ENCODE peak calls at places on chromosomes 16 and 17, in six cellular contexts. T is SJSA1, D is pancreas, X is uterus, Z is skeletal muscle cell, V is fibroblast of the aortic adventitia. N is an unnamed sample.
A peak's percentile ranks its signal among the peaks of the same experiment; 100 is the strongest.

GRCh38 chr16:80518436-80518835 is 22.4 kb upstream of the DYNLRB2 start:
- DNase-seq in T (no peak), D (no peak), X (no peak), Z (no peak), V (no peak), N (no peak)

GRCh38 chr16:57787519-57787905 is 14.8 kb downstream of the KIFC3 start:
- DNase-seq in T (no peak), D (no peak), X (no peak), Z (no peak), V (no peak), N (no peak)

GRCh38 chr16:70482624-70483023 is 28.2 kb downstream of the FCSK start:
- DNase-seq in T (no peak), D (no peak), X (no peak), Z (no peak), V (no peak), N (no peak)

GRCh38 chr17:37605813-37606505 is 3.3 kb downstream of the SYNRG start:
- DNase-seq in T (no peak), D (no peak), X (no peak), Z (no peak), V (no peak), N (no peak)

GRCh38 chr17:77204531-77204930 is 63.8 kb downstream of the SEC14L1 start:
- DNase-seq in T (no peak), D (no peak), X (no peak), Z (no peak), V (no peak), N (peak; percentile 25)

GRCh38 chr16:29126621-29127020 is 141.8 kb downstream of the LAT start:
- DNase-seq in T (no peak), D (no peak), X (no peak), Z (no peak), V (no peak), N (peak; percentile 2)

GRCh38 chr16:27238016-27238587 is 30.5 kb downstream of the NSMCE1 start:
- DNase-seq in T (no peak), D (no peak), X (peak; percentile 26), Z (no peak), V (no peak), N (peak; percentile 68)

GRCh38 chr17:46928472-46929261 is 5.7 kb downstream of the GOSR2 start:
- DNase-seq in T (no peak), D (no peak), X (no peak), Z (no peak), V (no peak), N (no peak)

GRCh38 chr16:54446639-54447038 is 160.1 kb upstream of the IRX3 start:
- DNase-seq in T (peak; percentile 65), D (no peak), X (no peak), Z (peak; percentile 90), V (peak; percentile 95), N (peak; percentile 68)

GRCh38 chr16:55136356-55136755 is 187.6 kb upstream of the IRX6 start:
- DNase-seq in T (no peak), D (no peak), X (no peak), Z (no peak), V (peak; percentile 5), N (no peak)

GRCh38 chr17:74123350-74123749 is 80.1 kb upstream of the RPL38 start:
- DNase-seq in T (no peak), D (no peak), X (no peak), Z (no peak), V (no peak), N (no peak)

GRCh38 chr16:23947838-23948237 is 112.1 kb downstream of the PRKCB start:
- DNase-seq in T (no peak), D (no peak), X (no peak), Z (no peak), V (no peak), N (no peak)

GRCh38 chr17:67375054-67375427 is 2.0 kb upstream of the PITPNC1 start:
- DNase-seq in T (no peak), D (no peak), X (no peak), Z (no peak), V (no peak), N (no peak)

GRCh38 chr17:41800601-41801373 is 11.0 kb downstream of the P3H4 start:
- DNase-seq in T (no peak), D (peak; percentile 35), X (peak; percentile 36), Z (no peak), V (peak; percentile 59), N (no peak)

GRCh38 chr16:11099672-11100195 is 155.4 kb downstream of the CLEC16A start:
- DNase-seq in T (no peak), D (no peak), X (no peak), Z (no peak), V (no peak), N (no peak)

GRCh38 chr17:7007143-7007542 is 5.3 kb upstream of the RNASEK start:
- DNase-seq in T (no peak), D (no peak), X (no peak), Z (no peak), V (no peak), N (no peak)

GRCh38 chr17:41415833-41416335 is 8.5 kb downstream of the KRT37 start:
- DNase-seq in T (peak; percentile 52), D (peak; percentile 17), X (peak; percentile 79), Z (no peak), V (peak; percentile 64), N (no peak)

GRCh38 chr16:70520612-70521297 is 2.6 kb downstream of the COG4 start:
- DNase-seq in T (no peak), D (no peak), X (no peak), Z (peak; percentile 23), V (peak; percentile 39), N (no peak)

GRCh38 chr16:13561276-13561675 is 358.7 kb upstream of the ERCC4 start:
- DNase-seq in T (no peak), D (no peak), X (no peak), Z (no peak), V (no peak), N (no peak)

GRCh38 chr16:844638-845348 is 44.3 kb upstream of the GNG13 start:
- DNase-seq in T (no peak), D (no peak), X (no peak), Z (no peak), V (no peak), N (no peak)

GRCh38 chr16:71625113-71625850 is 702 bp upstream of the MARVELD3 start:
- DNase-seq in T (no peak), D (no peak), X (no peak), Z (no peak), V (no peak), N (no peak)

GRCh38 chr17:60971515-60972369 is 294.1 kb downstream of the BCAS3 start:
- DNase-seq in T (no peak), D (peak; percentile 25), X (peak; percentile 22), Z (peak; percentile 32), V (peak; percentile 70), N (no peak)

GRCh38 chr16:69888005-69888560 is 63.1 kb upstream of the CLEC18A start:
- DNase-seq in T (no peak), D (no peak), X (no peak), Z (no peak), V (no peak), N (no peak)

GRCh38 chr17:68572138-68572842 is 28.9 kb downstream of the FAM20A start:
- DNase-seq in T (no peak), D (no peak), X (no peak), Z (no peak), V (peak; percentile 24), N (no peak)

GRCh38 chr17:14048169-14048568 is 21.1 kb upstream of the COX10 start:
- DNase-seq in T (no peak), D (no peak), X (no peak), Z (no peak), V (no peak), N (no peak)

GRCh38 chr16:88779406-88780099 is 5.5 kb downstream of the PIEZO1 start:
- DNase-seq in T (no peak), D (no peak), X (no peak), Z (no peak), V (peak; percentile 35), N (no peak)

GRCh38 chr16:88782454-88783390 is 2.3 kb downstream of the PIEZO1 start:
- DNase-seq in T (peak; percentile 79), D (no peak), X (peak; percentile 67), Z (no peak), V (peak; percentile 70), N (no peak)

GRCh38 chr16:88780100-88781062 is 4.6 kb downstream of the PIEZO1 start:
- DNase-seq in T (no peak), D (no peak), X (no peak), Z (no peak), V (no peak), N (no peak)

GRCh38 chr16:88783391-88784073 is 1.5 kb downstream of the PIEZO1 start:
- DNase-seq in T (no peak), D (no peak), X (peak; percentile 66), Z (no peak), V (peak; percentile 30), N (no peak)

GRCh38 chr16:88781140-88782077 is 3.6 kb downstream of the PIEZO1 start:
- DNase-seq in T (no peak), D (no peak), X (no peak), Z (no peak), V (no peak), N (no peak)
- H3K4me3 ChIP-seq in T (no peak overlapping the region), D (no peak overlapping the region), X (no peak overlapping the region), Z (no peak overlapping the region), V (no peak overlapping the region), N (no peak overlapping the region)

GRCh38 chr17:39231587-39232551 is 6.1 kb upstream of the STAC2 start:
- DNase-seq in T (no peak), D (no peak), X (peak; percentile 51), Z (no peak), V (peak; percentile 27), N (peak; percentile 89)
- H3K4me3 ChIP-seq in T (no peak overlapping the region), D (no peak overlapping the region), X (no peak overlapping the region), Z (no peak overlapping the region), V (no peak overlapping the region), N (no peak overlapping the region)

DNA sequence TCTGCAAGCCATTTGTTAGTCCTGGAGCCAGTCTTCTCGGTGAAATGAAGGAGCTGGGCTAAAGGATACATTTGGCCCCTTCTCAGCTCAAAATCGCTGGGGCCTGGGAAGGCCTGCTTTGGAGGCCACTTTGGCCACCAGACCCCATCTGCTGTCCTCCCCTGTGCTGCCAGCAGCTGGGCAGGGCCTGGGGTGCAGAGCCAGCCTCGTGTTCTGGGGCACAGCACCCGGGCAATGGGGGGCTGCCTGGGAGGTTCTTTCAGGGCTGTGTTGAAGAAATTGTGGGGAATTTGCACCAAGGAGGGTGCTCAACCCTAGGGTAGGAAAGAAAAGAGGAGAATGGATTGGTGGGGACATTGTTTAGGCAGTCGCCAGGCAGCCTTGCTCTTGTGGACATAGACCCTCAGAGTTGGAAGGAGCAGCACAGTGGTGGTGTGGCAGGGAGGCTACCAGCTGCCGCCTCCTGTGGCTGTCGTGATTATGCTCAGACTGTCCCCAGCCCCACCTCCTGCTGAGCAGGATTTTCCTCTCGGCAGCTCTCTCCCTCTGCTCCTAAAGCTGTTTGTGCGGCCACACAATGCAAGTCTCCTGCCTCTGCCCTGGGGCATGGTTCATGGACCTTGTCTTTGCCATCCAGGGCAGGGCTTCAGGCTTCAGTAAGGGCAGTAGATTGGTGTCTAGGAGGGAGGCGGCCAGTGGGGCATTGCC is 174.8 kb downstream of the NTN1 start:
- DNase-seq in T (no peak), D (no peak), X (no peak), Z (no peak), V (no peak), N (no peak)
- H3K4me3 ChIP-seq in T (no peak overlapping the region), D (no peak overlapping the region), X (no peak overlapping the region), Z (no peak overlapping the region), V (no peak overlapping the region), N (no peak overlapping the region)

DNA sequence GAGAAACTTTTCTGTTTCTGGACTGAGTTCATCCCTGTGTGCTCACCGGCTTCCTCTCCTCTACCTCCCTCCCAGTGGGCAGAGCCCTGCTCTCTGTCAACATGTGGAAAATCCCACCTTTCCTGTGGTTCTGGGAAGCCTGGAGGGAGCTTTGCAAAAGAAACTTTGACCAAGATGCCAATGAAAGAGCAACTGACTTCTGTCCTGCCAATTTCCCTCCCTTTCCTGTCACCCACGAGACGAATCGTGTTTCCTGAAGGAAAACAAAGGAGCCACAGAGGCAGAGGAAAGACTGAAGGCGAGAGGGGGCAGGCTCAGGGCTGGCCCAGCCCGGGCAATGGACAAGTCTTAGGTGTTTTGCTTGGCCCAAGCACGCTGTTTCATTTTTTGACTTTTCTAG is 82.8 kb downstream of the PLCG2 start:
- DNase-seq in T (no peak), D (no peak), X (peak; percentile 38), Z (no peak), V (no peak), N (no peak)
- H3K4me3 ChIP-seq in T (no peak overlapping the region), D (no peak overlapping the region), X (no peak overlapping the region), Z (no peak overlapping the region), V (no peak overlapping the region), N (no peak overlapping the region)